ENCODE peak calls at places on chromosome 1, in ten cellular contexts. Y is kidney epithelial cell, I is PC-9, D is astrocyte, G is RWPE1, T is AG04449, A is GM12865, C is lower leg skin, E is cardiac muscle cell, Z is AG09309. K is an unnamed sample.

GRCh38 chr1:7755448-7755847 is 15.6 kb upstream of the VAMP3 start:
- DNase-seq in Y (no peak), D (no peak), T (no peak), C (no peak), E (peak; percentile 27), I (no peak), A (peak; percentile 42), Z (no peak), G (no peak), K (no peak)

GRCh38 chr1:61318319-61319125 is 236.2 kb downstream of the NFIA start:
- DNase-seq in C (peak; percentile 76), D (peak; percentile 66), T (peak; percentile 21), I (no peak), Y (no peak), Z (peak; percentile 37), E (peak; percentile 88), A (peak; percentile 87), G (no peak), K (no peak)

GRCh38 chr1:63817152-63817667 is 43.4 kb downstream of the ROR1 start:
- DNase-seq in T (no peak), Y (no peak), A (no peak), C (no peak), Z (no peak), G (no peak), E (peak; percentile 73), I (no peak), D (peak; percentile 45), K (no peak)

GRCh38 chr1:84722794-84723193 is 32.5 kb upstream of the SSX2IP start:
- DNase-seq in Z (peak; percentile 40), E (peak; percentile 94), C (peak; percentile 30), Y (no peak), T (no peak), A (no peak), I (no peak), D (peak; percentile 47), G (no peak), K (no peak)

GRCh38 chr1:105793541-105794146 is 1262.8 kb upstream of the PRMT6 start:
- DNase-seq in A (peak; percentile 48), E (peak; percentile 7), Z (no peak), Y (peak; percentile 4), D (no peak), I (peak; percentile 25), G (peak; percentile 14), C (no peak), T (no peak), K (peak; percentile 9)

GRCh38 chr1:17979815-17980214 is 127.8 kb upstream of the IGSF21 start:
- DNase-seq in C (no peak), D (no peak), E (no peak), I (no peak), T (no peak), Y (no peak), G (no peak), Z (no peak), A (no peak), K (no peak)

GRCh38 chr1:212030936-212031528 is 4.3 kb downstream of the INTS7 start:
- DNase-seq in E (peak; percentile 83), A (no peak), C (no peak), T (peak; percentile 87), I (no peak), Y (peak; percentile 51), Z (peak; percentile 63), D (peak; percentile 84), G (peak; percentile 60), K (no peak)

GRCh38 chr1:3323021-3323790 is 131.3 kb upstream of the ARHGEF16 start:
- DNase-seq in T (no peak), C (no peak), E (no peak), A (no peak), D (no peak), Y (no peak), I (no peak), Z (no peak), G (no peak), K (no peak)

GRCh38 chr1:25687221-25688017 is 70.8 kb downstream of the MAN1C1 start:
- DNase-seq in I (no peak), C (no peak), G (no peak), Y (no peak), Z (no peak), D (no peak), A (no peak), T (no peak), E (no peak), K (no peak)

GRCh38 chr1:25683731-25684130 is 67.1 kb downstream of the MAN1C1 start:
- DNase-seq in Y (no peak), I (peak; percentile 17), C (no peak), E (peak; percentile 84), A (no peak), Z (no peak), D (peak; percentile 80), T (no peak), G (no peak), K (no peak)

GRCh38 chr1:25685211-25685750 is 68.7 kb downstream of the MAN1C1 start:
- DNase-seq in Y (no peak), C (no peak), Z (no peak), A (no peak), I (no peak), T (no peak), G (no peak), E (no peak), D (no peak), K (no peak)

GRCh38 chr1:25684216-25684965 is 67.8 kb downstream of the MAN1C1 start:
- DNase-seq in C (no peak), Z (no peak), A (no peak), T (no peak), E (peak; percentile 75), Y (no peak), G (no peak), I (no peak), D (peak; percentile 57), K (no peak)

DNA sequence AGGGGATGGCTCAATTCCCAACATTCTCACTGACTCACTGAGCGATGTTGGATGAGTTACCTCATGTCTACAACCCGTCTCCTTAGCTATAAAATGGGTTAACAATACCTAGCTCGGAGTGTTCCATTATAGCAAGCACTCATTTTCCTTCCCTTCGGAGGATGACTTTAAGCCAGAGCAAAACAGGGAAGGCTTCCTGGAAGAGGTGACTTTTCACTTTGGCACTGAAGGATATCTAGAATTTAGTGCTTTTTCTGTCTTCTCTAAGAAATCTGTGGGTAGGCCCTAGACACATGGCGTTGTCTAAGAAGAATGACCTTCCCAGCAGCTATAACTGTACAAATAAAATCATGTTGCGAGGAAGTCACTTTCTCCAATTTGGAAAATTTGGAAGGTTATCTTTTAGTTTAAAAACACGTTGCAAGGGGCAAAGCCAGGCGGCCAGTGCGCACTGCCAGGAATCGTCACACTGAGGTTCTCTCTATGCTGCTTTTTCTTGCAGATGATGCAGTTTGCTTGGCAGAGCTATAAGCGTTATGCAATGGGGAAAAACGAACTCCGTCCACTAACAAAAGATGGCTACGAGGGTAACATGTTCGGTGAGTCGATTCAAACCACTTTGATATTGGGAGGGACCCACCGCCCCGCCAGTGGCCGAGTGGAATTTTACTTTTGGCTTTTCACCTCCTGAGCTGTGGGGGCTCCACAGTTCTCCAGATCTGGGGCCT is 69.5 kb downstream of the MAN1C1 start:
- DNase-seq in I (no peak), D (no peak), C (no peak), T (no peak), Z (no peak), E (no peak), A (no peak), G (no peak), Y (no peak), K (no peak)
- TF ChIP-seq CTCF in I (no peak), D (no peak), C (no peak), T (no peak), Z (no peak), E (no peak), A (no peak), G (no peak), Y (no peak), K (no peak)

GRCh38 chr1:91883470-91883869 is 2.5 kb downstream of the TGFBR3 start:
- DNase-seq in Y (no peak), G (peak; percentile 50), I (no peak), C (no peak), A (peak; percentile 39), Z (no peak), T (no peak), D (no peak), E (peak; percentile 61), K (no peak)
- TF ChIP-seq CTCF in Y (peak; percentile 37), G (peak; percentile 65), I (peak; percentile 80), C (no peak), A (peak; percentile 36), Z (peak; percentile 35), T (peak; percentile 29), D (peak; percentile 35), E (peak; percentile 54), K (peak; percentile 53)

DNA sequence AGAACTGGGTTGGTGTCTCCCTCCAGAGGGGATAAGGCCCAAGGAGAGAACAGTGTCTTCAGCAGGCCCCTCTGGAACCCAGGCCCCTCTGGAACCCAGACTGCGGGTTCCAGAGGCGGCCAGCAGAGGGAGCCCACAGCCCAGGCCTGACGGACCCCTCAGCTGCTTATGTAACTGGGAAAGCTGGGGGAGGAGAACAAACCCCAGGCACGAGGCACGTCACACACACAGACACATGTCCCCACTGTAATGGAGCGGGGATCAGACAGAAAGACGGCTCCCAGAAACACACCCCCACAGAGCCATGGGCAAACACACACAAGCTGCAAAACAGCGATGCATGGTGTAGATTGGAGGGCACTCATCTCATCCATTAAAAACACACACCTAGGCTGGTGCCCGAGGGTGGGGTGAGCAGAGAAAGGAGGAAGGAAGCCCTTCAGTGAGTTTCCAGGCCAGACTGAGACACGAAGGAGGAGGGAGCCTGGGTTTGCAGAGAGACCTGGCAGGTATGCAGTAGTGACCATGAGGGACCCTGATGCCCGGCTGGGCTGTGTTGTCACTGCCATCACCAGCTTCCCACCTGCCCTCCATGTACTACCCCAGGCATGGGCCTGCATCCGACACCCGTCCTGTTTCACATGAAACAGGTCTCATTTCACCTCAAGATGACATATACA is 2.8 kb upstream of the IGSF8 start:
- DNase-seq in Y (no peak), C (peak; percentile 67), A (peak; percentile 82), E (peak; percentile 71), T (no peak), Z (no peak), I (peak; percentile 70), G (peak; percentile 75), D (peak; percentile 46), K (no peak)
- TF ChIP-seq CTCF in Y (peak; percentile 99), C (no peak), A (peak; percentile 91), E (peak; percentile 97), T (peak; percentile 91), Z (peak; percentile 95), I (peak; percentile 98), G (peak; percentile 95), D (peak; percentile 82), K (peak; percentile 96)

DNA sequence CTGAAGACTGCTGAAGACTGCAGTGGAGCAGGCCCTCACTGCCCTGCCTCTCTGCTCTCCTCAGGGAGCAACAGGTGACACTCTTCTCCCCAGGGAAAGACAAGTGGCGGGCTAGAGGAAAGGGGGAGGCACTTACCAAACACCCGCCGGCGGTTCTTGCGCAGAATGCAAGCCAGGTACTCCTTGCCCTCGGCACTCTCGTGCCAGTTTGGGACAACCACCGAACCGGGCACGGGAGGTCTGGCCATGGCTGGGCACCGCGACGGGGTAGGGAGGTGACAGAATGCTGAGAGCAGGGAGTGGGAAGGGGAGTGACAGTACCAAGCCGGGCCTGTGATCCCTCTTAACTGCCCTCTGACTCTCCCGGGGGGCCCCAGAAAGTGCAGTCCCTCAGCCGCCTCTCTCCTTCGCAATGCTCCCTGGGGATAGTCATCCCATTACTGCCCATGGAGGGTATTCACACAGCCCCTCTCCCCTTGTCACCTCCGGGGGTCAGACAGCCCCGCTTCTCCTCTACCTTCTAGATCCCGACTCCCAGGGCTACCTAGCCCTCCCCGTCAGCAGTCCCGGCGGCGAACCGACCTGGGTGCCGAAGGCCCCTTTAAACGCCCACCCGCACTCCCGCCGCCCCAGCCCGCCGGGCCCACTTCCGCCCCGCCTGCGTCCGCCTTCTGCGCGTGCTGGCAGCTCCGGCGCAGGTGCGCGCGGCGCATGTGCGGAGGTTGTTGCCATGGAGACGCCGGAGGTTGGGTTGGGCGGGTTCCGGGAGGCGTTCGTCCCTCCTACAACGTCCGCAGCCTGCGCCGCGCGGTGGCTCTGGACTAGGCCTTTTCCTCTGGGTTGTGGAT is at the start of gene CPLANE2:
- DNase-seq in C (peak; percentile 92), Y (peak; percentile 65), I (peak; percentile 93), Z (peak; percentile 53), D (peak; percentile 76), A (peak; percentile 96), G (peak; percentile 93), E (peak; percentile 95), T (no peak), K (no peak)
- TF ChIP-seq CTCF in C (no peak), Y (no peak), I (peak; percentile 29), Z (no peak), D (no peak), A (no peak), G (no peak), E (peak; percentile 5), T (no peak), K (no peak)

K was measured in epithelial cell of proximal tubule.